ENCODE peak calls at places on chromosomes 5 and 9, in four cellular contexts. B is transverse colon, K is right cardiac atrium, N is kidney tubule cell. E is an unnamed sample.

GRCh38 chr5:141910271-141910673 is 13.4 kb upstream of the DELE1 start:
- DNase-seq in B (no peak), K (no peak), N (peak), E (no peak)

GRCh38 chr5:32353420-32353819 is 40.7 kb upstream of the MTMR12 start:
- DNase-seq in B (no peak), K (no peak), N (no peak), E (no peak)

GRCh38 chr5:27978322-27978721 is 939.9 kb upstream of the CDH9 start:
- DNase-seq in B (no peak), K (no peak), N (no peak), E (no peak)

GRCh38 chr9:114001794-114002261 is 76.3 kb downstream of the AMBP start:
- DNase-seq in B (no peak), K (no peak), N (no peak), E (no peak)

GRCh38 chr5:148963679-148964078 is 99.2 kb downstream of the SH3TC2 start:
- DNase-seq in B (no peak), K (no peak), N (no peak), E (no peak)

GRCh38 chr5:135606431-135606830 is 27.6 kb upstream of the CXCL14 start:
- DNase-seq in B (no peak), K (no peak), N (no peak), E (no peak)

GRCh38 chr9:6938873-6939272 is 181.1 kb downstream of the KDM4C start:
- DNase-seq in B (no peak), K (no peak), N (no peak), E (no peak)

GRCh38 chr5:8829322-8830029 is 716.4 kb downstream of the SEMA5A start:
- DNase-seq in B (no peak), K (no peak), N (peak), E (peak)

GRCh38 chr5:97121848-97122247 is 20.6 kb downstream of the LIX1 start:
- DNase-seq in B (no peak), K (no peak), N (no peak), E (no peak)

GRCh38 chr9:95027914-95028854 is 289.3 kb downstream of the FANCC start:
- DNase-seq in B (no peak), K (no peak), N (peak), E (no peak)

GRCh38 chr9:71249729-71250317 is 128.4 kb upstream of the TRPM3 start:
- DNase-seq in B (no peak), K (no peak), N (peak), E (peak)

GRCh38 chr5:171845857-171846785 is 60.5 kb downstream of the SMIM23 start:
- DNase-seq in B (no peak), K (peak), N (peak), E (no peak)

GRCh38 chr9:3856592-3856991 is 330.8 kb upstream of the RFX3 start:
- DNase-seq in B (no peak), K (no peak), N (no peak), E (no peak)

GRCh38 chr5:458547-459353 is 15.8 kb downstream of the EXOC3 start:
- DNase-seq in B (peak), K (no peak), N (peak), E (peak)

GRCh38 chr5:116930628-116931027 is 356.0 kb upstream of the SEMA6A start:
- DNase-seq in B (no peak), K (no peak), N (no peak), E (no peak)

GRCh38 chr9:128150594-128151342 is 1.5 kb downstream of the LCN2 start:
- DNase-seq in B (peak), K (no peak), N (no peak), E (no peak)